ENCODE peak calls at places on chromosomes 11 and 22, in six cellular contexts. D, Q, B, R, P and U are unnamed samples.

GRCh38 chr11:19631657-19632325 is 80.8 kb upstream of the NAV2 start:
- DNase-seq in P (no peak), R (no peak), Q (no peak), B (no peak), D (no peak), U (peak)

GRCh38 chr11:61793084-61793828 is 545 bp downstream of the FEN1 start:
- DNase-seq in P (no peak), R (no peak), B (peak), Q (no peak), D (no peak), U (no peak)

GRCh38 chr11:64643258-64643881 is 52.4 kb downstream of the SLC22A12 start:
- DNase-seq in D (no peak), Q (no peak), B (no peak), P (no peak), R (no peak), U (no peak)

GRCh38 chr11:109864161-109864661 is 229.0 kb upstream of the ZC3H12C start:
- DNase-seq in R (no peak), B (no peak), P (no peak), Q (no peak), D (no peak), U (no peak)

GRCh38 chr11:66694732-66695207 is 17.1 kb upstream of the RBM4B start:
- DNase-seq in D (peak), Q (peak), B (peak), P (peak), R (peak), U (peak)

GRCh38 chr11:57635236-57635635 is 14.5 kb downstream of the YPEL4 start:
- DNase-seq in Q (no peak), R (no peak), P (no peak), B (no peak), D (no peak), U (no peak)

GRCh38 chr11:129331217-129331616 is 44.4 kb upstream of the BARX2 start:
- DNase-seq in D (no peak), R (peak), P (no peak), Q (no peak), B (no peak), U (peak)

GRCh38 chr22:48738204-48738980 is 1089.3 kb downstream of the BRD1 start:
- DNase-seq in P (no peak), R (no peak), Q (no peak), D (no peak), B (no peak), U (no peak)

GRCh38 chr11:17135934-17136683 is 58.6 kb upstream of the RPS13 start:
- DNase-seq in Q (no peak), R (no peak), P (no peak), D (no peak), B (no peak), U (no peak)

GRCh38 chr22:17120281-17120680 is 879 bp downstream of the TMEM121B start:
- DNase-seq in D (no peak), B (peak), Q (peak), R (peak), P (peak), U (peak)

GRCh38 chr22:32079110-32080089 is 36.3 kb downstream of the SLC5A1 start:
- DNase-seq in Q (no peak), P (no peak), D (no peak), R (peak), B (no peak), U (peak)

GRCh38 chr11:72295471-72295870 is 51.5 kb upstream of the PHOX2A start:
- DNase-seq in D (no peak), R (no peak), Q (no peak), B (no peak), P (no peak), U (no peak)

GRCh38 chr11:10770626-10771254 is 19.7 kb downstream of the CTR9 start:
- DNase-seq in D (no peak), R (peak), B (peak), Q (no peak), P (peak), U (peak)

GRCh38 chr11:46801694-46802093 is 44.4 kb downstream of the CKAP5 start:
- DNase-seq in P (no peak), R (no peak), D (no peak), B (no peak), Q (no peak), U (no peak)

GRCh38 chr11:106399624-106400023 is 322.2 kb downstream of the AASDHPPT start:
- DNase-seq in R (no peak), D (no peak), B (no peak), Q (no peak), P (no peak), U (no peak)

GRCh38 chr11:126465573-126466287 is 110.2 kb downstream of the ST3GAL4 start:
- DNase-seq in D (no peak), P (no peak), B (peak), Q (no peak), R (no peak), U (no peak)

GRCh38 chr11:35214792-35215193 is 75.8 kb downstream of the CD44 start:
- DNase-seq in D (no peak), P (no peak), B (peak), R (peak), Q (no peak), U (peak)

GRCh38 chr22:33487041-33487716 is 429.0 kb upstream of the SYN3 start:
- DNase-seq in P (no peak), Q (no peak), D (no peak), B (no peak), R (no peak), U (no peak)

GRCh38 chr11:405976-406795 is 8.6 kb downstream of the SIGIRR start:
- DNase-seq in D (no peak), Q (no peak), P (peak), R (no peak), B (no peak), U (no peak)

GRCh38 chr11:59755701-59756495 is 722 bp downstream of the STX3 start:
- DNase-seq in D (peak), Q (peak), P (peak), R (peak), B (peak), U (peak)

GRCh38 chr11:93288079-93288478 is 42.5 kb upstream of the DEUP1 start:
- DNase-seq in D (no peak), Q (no peak), R (no peak), P (no peak), B (no peak), U (no peak)

GRCh38 chr11:102010776-102011500 is 36.3 kb upstream of the CFAP300 start:
- DNase-seq in Q (no peak), R (peak), D (peak), B (no peak), P (peak), U (peak)

GRCh38 chr11:88478136-88478785 is 140.7 kb upstream of the CTSC start:
- DNase-seq in D (no peak), R (no peak), B (no peak), Q (no peak), P (no peak), U (no peak)

GRCh38 chr11:120882237-120882636 is 141.7 kb upstream of the TBCEL start:
- DNase-seq in D (no peak), R (no peak), Q (no peak), B (no peak), P (no peak), U (no peak)

GRCh38 chr22:37095113-37095512 is 14.4 kb downstream of the TMPRSS6 start:
- DNase-seq in R (no peak), P (no peak), D (no peak), B (peak), Q (no peak), U (no peak)

GRCh38 chr11:131957891-131958290 is 587.5 kb downstream of the NTM start:
- DNase-seq in P (no peak), R (no peak), Q (no peak), B (no peak), D (no peak), U (no peak)

GRCh38 chr22:38204784-38205183 is 3.0 kb downstream of the MAFF start:
- DNase-seq in B (no peak), D (no peak), Q (no peak), R (peak), P (no peak), U (no peak)

GRCh38 chr11:77406396-77406795 is 67.5 kb downstream of the PAK1 start:
- DNase-seq in P (no peak), B (no peak), R (no peak), Q (no peak), D (no peak), U (no peak)

GRCh38 chr11:133360860-133361688 is 171.2 kb downstream of the OPCML start:
- DNase-seq in R (no peak), D (no peak), P (no peak), Q (no peak), B (no peak), U (no peak)